ENCODE peak calls at places on chromosomes 6 and 20, in five cellular contexts. One of them, this sample, is unnamed.
A peak's percentile ranks its signal among the peaks of the same experiment; 100 is the strongest.

GRCh38 chr6:164034602-164035140 is 620.2 kb downstream of the QKI start:
- DNase-seq in H1: no peak
- DNase-seq in IMR-90: no peak
- DNase-seq in trophoblast cell: no peak
- DNase-seq in neuronal stem cell: no peak
- DNase-seq in this sample: no peak

GRCh38 chr6:53095716-53096115 is 30.5 kb downstream of the FBXO9 start:
- DNase-seq in IMR-90: peak; percentile 64
- DNase-seq in trophoblast cell: no peak
- DNase-seq in neuronal stem cell: no peak
- DNase-seq in H1: no peak
- DNase-seq in this sample: no peak

GRCh38 chr6:156916108-156916801 is 139.1 kb downstream of the ARID1B start:
- DNase-seq in neuronal stem cell: no peak
- DNase-seq in IMR-90: peak; percentile 37
- DNase-seq in trophoblast cell: no peak
- DNase-seq in H1: no peak
- DNase-seq in this sample: peak; percentile 50

GRCh38 chr6:47551670-47552069 is 74.1 kb downstream of the CD2AP start:
- DNase-seq in IMR-90: no peak
- DNase-seq in neuronal stem cell: no peak
- DNase-seq in trophoblast cell: no peak
- DNase-seq in H1: no peak
- DNase-seq in this sample: no peak

GRCh38 chr6:2016040-2016439 is 229.4 kb downstream of the GMDS start:
- DNase-seq in IMR-90: no peak
- DNase-seq in neuronal stem cell: no peak
- DNase-seq in trophoblast cell: no peak
- DNase-seq in H1: no peak
- DNase-seq in this sample: no peak

GRCh38 chr6:157989541-157990289 is 8.1 kb downstream of the SYNJ2 start:
- DNase-seq in trophoblast cell: no peak
- DNase-seq in neuronal stem cell: no peak
- DNase-seq in H1: no peak
- DNase-seq in IMR-90: peak; percentile 65
- DNase-seq in this sample: peak; percentile 33

GRCh38 chr20:42191140-42191860 is 573.1 kb upstream of the CHD6 start:
- DNase-seq in H1: no peak
- DNase-seq in trophoblast cell: peak; percentile 33
- DNase-seq in neuronal stem cell: no peak
- DNase-seq in IMR-90: no peak
- DNase-seq in this sample: no peak

GRCh38 chr6:140083375-140083774 is 708.9 kb upstream of the CITED2 start:
- DNase-seq in trophoblast cell: peak; percentile 55
- DNase-seq in IMR-90: no peak
- DNase-seq in H1: no peak
- DNase-seq in neuronal stem cell: no peak
- DNase-seq in this sample: no peak

GRCh38 chr6:136751478-136751956 is 40.8 kb downstream of the MAP3K5 start:
- DNase-seq in IMR-90: peak; percentile 16
- DNase-seq in neuronal stem cell: no peak
- DNase-seq in trophoblast cell: no peak
- DNase-seq in H1: no peak
- DNase-seq in this sample: no peak

GRCh38 chr6:53703047-53703446 is 37.5 kb upstream of the KLHL31 start:
- DNase-seq in IMR-90: no peak
- DNase-seq in neuronal stem cell: no peak
- DNase-seq in trophoblast cell: no peak
- DNase-seq in H1: no peak
- DNase-seq in this sample: no peak

GRCh38 chr6:16481680-16482079 is 243.3 kb downstream of the GMPR start:
- DNase-seq in trophoblast cell: no peak
- DNase-seq in IMR-90: no peak
- DNase-seq in neuronal stem cell: no peak
- DNase-seq in H1: no peak
- DNase-seq in this sample: no peak

GRCh38 chr6:150280703-150281102 is 88.1 kb upstream of the IYD start:
- DNase-seq in trophoblast cell: no peak
- DNase-seq in neuronal stem cell: no peak
- DNase-seq in H1: no peak
- DNase-seq in IMR-90: no peak
- DNase-seq in this sample: no peak

GRCh38 chr20:21430031-21430430 is 32.7 kb upstream of the NKX2-4 start:
- DNase-seq in trophoblast cell: no peak
- DNase-seq in H1: no peak
- DNase-seq in neuronal stem cell: no peak
- DNase-seq in IMR-90: no peak
- DNase-seq in this sample: no peak

GRCh38 chr6:104956663-104957294 is at the start of gene LIN28B:
- DNase-seq in trophoblast cell: no peak
- DNase-seq in neuronal stem cell: no peak
- DNase-seq in IMR-90: no peak
- DNase-seq in H1: no peak
- DNase-seq in this sample: peak; percentile 76

GRCh38 chr6:36827261-36828079 is 11.8 kb downstream of the CPNE5 start:
- DNase-seq in trophoblast cell: peak; percentile 68
- DNase-seq in neuronal stem cell: no peak
- DNase-seq in IMR-90: peak; percentile 70
- DNase-seq in H1: no peak
- DNase-seq in this sample: peak; percentile 87

GRCh38 chr6:167742719-167743303 is 83.9 kb upstream of the AFDN start:
- DNase-seq in IMR-90: no peak
- DNase-seq in trophoblast cell: peak; percentile 4
- DNase-seq in H1: no peak
- DNase-seq in neuronal stem cell: no peak
- DNase-seq in this sample: peak; percentile 79
- H3K4ac ChIP-seq in IMR-90: no peak overlapping the region
- H3K4ac ChIP-seq in trophoblast cell: no peak overlapping the region
- H3K4ac ChIP-seq in H1: no peak overlapping the region
- H3K4ac ChIP-seq in neuronal stem cell: no peak overlapping the region
- H3K4ac ChIP-seq in this sample: no peak overlapping the region

DNA sequence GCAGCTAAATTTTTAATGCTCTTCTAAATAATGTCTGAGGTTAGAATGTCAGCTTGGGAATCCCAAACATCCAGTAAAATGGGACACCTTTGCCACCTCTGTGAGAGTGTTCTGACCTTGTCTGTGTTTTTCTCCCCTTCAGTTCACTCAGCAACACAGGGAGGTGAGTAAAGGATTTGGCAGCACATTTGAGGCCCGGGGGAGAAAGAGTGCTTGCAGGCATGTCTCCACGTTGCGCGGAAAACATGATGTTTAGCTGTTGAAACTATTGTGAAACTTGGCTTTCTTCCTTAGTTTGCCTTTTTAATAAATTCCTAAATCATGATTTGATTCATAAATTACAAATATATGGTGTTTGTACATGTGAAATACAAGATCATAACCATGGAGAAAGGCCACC is 707.8 kb upstream of the FLRT3 start:
- DNase-seq in IMR-90: no peak
- DNase-seq in trophoblast cell: peak; percentile 2
- DNase-seq in neuronal stem cell: no peak
- DNase-seq in H1: no peak
- DNase-seq in this sample: no peak
- H4K8ac ChIP-seq in IMR-90: no peak overlapping the region
- H4K8ac ChIP-seq in trophoblast cell: no peak overlapping the region
- H4K8ac ChIP-seq in neuronal stem cell: no peak overlapping the region
- H4K8ac ChIP-seq in H1: no peak overlapping the region
- H4K8ac ChIP-seq in this sample: no peak overlapping the region

GRCh38 chr6:15247750-15248450 is 2.0 kb downstream of the JARID2 start:
- DNase-seq in trophoblast cell: peak; percentile 77
- DNase-seq in H1: peak; percentile 65
- DNase-seq in IMR-90: peak; percentile 62
- DNase-seq in neuronal stem cell: no peak
- DNase-seq in this sample: peak; percentile 62
- H3K4ac ChIP-seq in trophoblast cell: peak overlapping the region; percentile 46
- H3K4ac ChIP-seq in H1: peak overlapping the region; percentile 57
- H3K4ac ChIP-seq in IMR-90: peak overlapping the region; percentile 89
- H3K4ac ChIP-seq in neuronal stem cell: no peak overlapping the region
- H3K4ac ChIP-seq in this sample: no peak overlapping the region

DNA sequence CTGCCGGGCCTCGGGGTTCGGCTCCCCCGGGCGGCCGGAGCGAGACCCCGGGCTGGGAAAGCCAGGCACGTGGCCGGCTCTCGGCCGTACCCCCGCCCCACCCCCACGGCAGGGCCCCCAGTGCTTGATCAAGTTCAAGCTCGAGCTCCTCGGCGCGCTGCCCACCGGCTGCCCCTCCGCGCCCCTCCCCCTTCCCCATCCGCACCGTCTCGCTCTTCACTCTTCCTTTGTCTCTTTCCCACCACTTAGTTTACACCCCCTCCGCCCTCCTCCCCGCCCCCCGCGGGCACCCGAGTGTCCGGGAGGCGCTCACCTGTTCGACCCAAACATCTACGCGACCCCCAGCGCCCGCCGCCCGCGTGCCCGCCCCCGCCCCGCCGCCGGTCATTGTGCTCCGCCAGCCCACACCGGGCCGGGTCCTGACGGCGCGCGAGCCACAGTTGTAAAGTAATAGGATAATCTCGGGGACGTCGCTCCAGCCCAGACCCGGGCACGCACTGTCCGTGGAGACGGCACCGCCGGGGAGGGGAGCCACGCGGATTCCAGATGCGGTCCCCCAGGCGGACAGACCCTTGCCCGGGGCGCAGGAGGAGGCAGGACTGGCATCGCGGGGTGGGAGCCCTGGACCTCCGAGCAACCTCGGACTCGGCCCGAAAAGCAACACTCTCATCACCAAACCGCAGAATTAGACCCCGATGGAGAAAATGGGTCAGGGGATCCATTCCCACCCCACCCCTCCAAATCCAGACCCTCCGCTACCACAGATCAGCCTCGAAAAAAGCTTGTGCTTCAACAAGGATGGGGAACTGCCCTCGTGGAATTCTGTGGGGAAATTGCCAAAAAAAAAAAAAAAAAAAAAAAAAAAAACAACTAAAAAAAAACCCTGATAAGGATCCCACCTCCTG is 100.7 kb downstream of the NOL4L start:
- DNase-seq in neuronal stem cell: no peak
- DNase-seq in trophoblast cell: peak; percentile 41
- DNase-seq in IMR-90: no peak
- DNase-seq in H1: peak; percentile 68
- DNase-seq in this sample: peak; percentile 61
- H4K8ac ChIP-seq in neuronal stem cell: no peak overlapping the region
- H4K8ac ChIP-seq in trophoblast cell: peak overlapping the region; percentile 96
- H4K8ac ChIP-seq in IMR-90: no peak overlapping the region
- H4K8ac ChIP-seq in H1: peak overlapping the region; percentile 87
- H4K8ac ChIP-seq in this sample: peak overlapping the region; percentile 95

GRCh38 chr20:64254156-64254555 is 1.4 kb upstream of the PCMTD2 start:
- DNase-seq in trophoblast cell: no peak
- DNase-seq in H1: peak; percentile 16
- DNase-seq in neuronal stem cell: no peak
- DNase-seq in IMR-90: no peak
- DNase-seq in this sample: no peak

GRCh38 chr20:64256282-64256947 is 867 bp downstream of the PCMTD2 start:
- DNase-seq in H1: no peak
- DNase-seq in IMR-90: peak; percentile 10
- DNase-seq in trophoblast cell: no peak
- DNase-seq in neuronal stem cell: no peak
- DNase-seq in this sample: no peak

GRCh38 chr20:64254571-64255360 is 782 bp upstream of the PCMTD2 start:
- DNase-seq in trophoblast cell: no peak
- DNase-seq in H1: no peak
- DNase-seq in neuronal stem cell: no peak
- DNase-seq in IMR-90: no peak
- DNase-seq in this sample: peak; percentile 11

GRCh38 chr20:64257107-64257757 is 1.7 kb downstream of the PCMTD2 start:
- DNase-seq in H1: peak; percentile 14
- DNase-seq in trophoblast cell: no peak
- DNase-seq in neuronal stem cell: no peak
- DNase-seq in IMR-90: no peak
- DNase-seq in this sample: no peak

DNA sequence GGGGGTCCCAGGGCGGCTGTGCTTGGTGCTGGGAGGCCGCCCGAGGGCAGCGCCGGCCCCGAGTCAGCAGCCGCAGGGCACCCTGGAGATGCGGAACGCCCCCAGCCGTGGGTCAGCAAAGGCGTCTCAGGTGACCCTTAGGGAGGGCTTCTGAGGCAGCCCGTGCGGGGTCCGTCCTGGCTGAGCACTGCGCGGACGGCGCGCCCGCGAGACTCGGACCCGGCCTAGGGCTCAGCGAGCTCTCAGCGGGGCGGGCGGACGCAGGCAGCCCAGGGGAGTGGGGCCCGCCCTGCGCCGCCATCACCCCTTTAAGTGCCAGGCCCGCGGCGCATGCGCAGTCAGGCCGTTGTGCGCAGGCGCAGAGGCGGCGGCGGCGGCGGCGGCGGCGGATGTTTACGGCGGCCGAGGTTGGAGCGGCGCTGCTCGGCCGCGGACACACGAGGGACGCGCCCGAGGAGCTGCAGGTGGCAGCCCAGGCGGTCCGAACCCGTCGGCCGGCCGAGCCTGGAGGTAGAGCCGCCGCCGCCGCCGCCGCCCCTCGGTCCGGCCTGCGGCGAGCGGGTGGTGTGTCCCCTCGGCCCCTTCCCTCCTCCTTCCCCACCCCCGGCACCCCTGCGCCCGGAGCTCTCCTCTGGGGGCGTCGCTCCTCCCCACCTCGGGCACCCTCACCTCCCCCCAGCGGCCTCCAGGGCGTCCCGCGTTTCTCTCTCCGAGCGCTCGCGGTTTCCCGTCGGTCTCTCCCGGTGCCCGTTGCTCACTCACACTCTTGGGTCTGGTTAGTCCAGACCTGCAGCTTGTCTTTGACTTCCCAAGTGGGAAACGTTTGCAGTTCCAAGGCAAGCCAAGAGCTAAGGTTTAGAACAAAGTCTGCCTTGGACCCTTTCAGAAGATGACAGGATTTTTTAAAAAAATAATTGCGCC is at the start of gene PCMTD2:
- DNase-seq in IMR-90: peak; percentile 68
- DNase-seq in neuronal stem cell: peak; percentile 90
- DNase-seq in trophoblast cell: peak; percentile 91
- DNase-seq in H1: peak; percentile 90
- DNase-seq in this sample: peak; percentile 79
- H3K4ac ChIP-seq in IMR-90: peak within 1 kb of the TSS; percentile 94
- H3K4ac ChIP-seq in neuronal stem cell: no peak within 1 kb of the TSS
- H3K4ac ChIP-seq in trophoblast cell: peak within 1 kb of the TSS; percentile 53
- H3K4ac ChIP-seq in H1: no peak within 1 kb of the TSS
- H3K4ac ChIP-seq in this sample: peak within 1 kb of the TSS; percentile 93

This sample was measured in mesenchymal stem cell.